ENCODE peak calls at places on chromosomes 5 and 9, in eight cellular contexts. W is heart left ventricle; F is AG08395; G is activated naive CD4-positive, alpha-beta T cell treated with anti-CD3 and anti-CD28 coated beads, Interleukin-2, amount 10 ng/mL, durations not matched to agents 7 days and 5 days; C is NAMALWA; Z is IMR-90; L is GM12865; J is amygdala. D is an unnamed sample.

GRCh38 chr5:173885481-173886010 is 2.6 kb upstream of the CPEB4 start:
- DNase-seq in G (no peak), C (no peak), Z (no peak), W (no peak), L (peak), F (no peak), J (no peak), D (peak)

GRCh38 chr5:108295588-108296368 is 86.1 kb downstream of the FBXL17 start:
- DNase-seq in L (no peak), Z (peak), C (no peak), W (no peak), J (no peak), G (no peak), F (no peak), D (no peak)

GRCh38 chr9:79173932-79174331 is 397.8 kb upstream of the TLE4 start:
- DNase-seq in C (no peak), J (no peak), W (no peak), G (no peak), Z (peak), F (no peak), L (no peak), D (no peak)

GRCh38 chr9:95494416-95495371 is 22.1 kb downstream of the PTCH1 start:
- DNase-seq in C (peak), G (peak), W (no peak), J (no peak), Z (no peak), L (peak), F (no peak), D (peak)

GRCh38 chr9:125161284-125161918 is 18.1 kb upstream of the SCAI start:
- DNase-seq in J (no peak), W (no peak), Z (no peak), F (peak), C (no peak), L (no peak), G (no peak), D (no peak)

GRCh38 chr9:136969774-136970173 is 7.5 kb upstream of the PTGDS start:
- DNase-seq in C (no peak), W (no peak), F (no peak), J (no peak), G (no peak), Z (no peak), L (no peak), D (no peak)

GRCh38 chr9:3758816-3759576 is 233.2 kb upstream of the RFX3 start:
- DNase-seq in W (no peak), Z (peak), J (no peak), C (peak), G (no peak), F (no peak), L (peak), D (no peak)

GRCh38 chr5:56289602-56289987 is 56.5 kb upstream of the ANKRD55 start:
- DNase-seq in J (no peak), W (no peak), F (no peak), C (no peak), Z (no peak), G (no peak), L (no peak), D (no peak)

GRCh38 chr5:149636861-149637246 is 55.6 kb downstream of the ARHGEF37 start:
- DNase-seq in Z (peak), W (no peak), G (peak), F (peak), L (peak), C (peak), J (peak), D (peak)

GRCh38 chr5:125311743-125312142 is 565.3 kb upstream of the ZNF608 start:
- DNase-seq in G (no peak), F (peak), J (no peak), Z (peak), L (no peak), W (no peak), C (no peak), D (no peak)

GRCh38 chr9:130315446-130316226 is 50.1 kb downstream of the HMCN2 start:
- DNase-seq in G (no peak), W (no peak), C (no peak), L (peak), F (no peak), J (no peak), Z (no peak), D (no peak)

GRCh38 chr5:150166193-150167162 is at the start of gene CDX1:
- DNase-seq in C (no peak), G (no peak), Z (no peak), F (no peak), L (no peak), W (no peak), J (no peak), D (no peak)